ENCODE peak calls at places on chromosomes 7 and 10, in eight cellular contexts. N is body of pancreas; G is GM19239; J is activated CD4-positive, alpha-beta T cell treated with anti-CD3 and anti-CD28 coated beads, Interleukin-2, amount 50 U/mL, for 48 hours; D is EL; F is SK-N-MC; Z is H4; K is nucleus accumbens. P is an unnamed sample.
A peak's percentile ranks its signal among the peaks of the same experiment; 100 is the strongest.

GRCh38 chr7:151866028-151866427 is 10.9 kb downstream of the PRKAG2 start:
- DNase-seq in N (no peak), G (no peak), J (no peak), D (no peak), F (no peak), Z (no peak), K (no peak), P (no peak)

GRCh38 chr7:14303536-14303935 is 314.1 kb upstream of the ETV1 start:
- DNase-seq in N (no peak), G (no peak), J (no peak), D (no peak), F (no peak), Z (no peak), K (no peak), P (no peak)

GRCh38 chr7:30726296-30727006 is 25.5 kb upstream of the INMT start:
- DNase-seq in N (no peak), G (no peak), J (peak; percentile 23), D (no peak), F (no peak), Z (no peak), K (no peak), P (no peak)

GRCh38 chr10:131570716-131571307 is 259.3 kb upstream of the TCERG1L start:
- DNase-seq in N (no peak), G (no peak), J (no peak), D (no peak), F (no peak), Z (no peak), K (no peak), P (no peak)

GRCh38 chr7:158244873-158245723 is 342.5 kb downstream of the PTPRN2 start:
- DNase-seq in N (no peak), G (no peak), J (no peak), D (no peak), F (no peak), Z (no peak), K (no peak), P (no peak)

GRCh38 chr7:22561356-22561755 is 61.4 kb upstream of the STEAP1B start:
- DNase-seq in N (peak; percentile 81), G (no peak), J (no peak), D (peak; percentile 99), F (no peak), Z (peak; percentile 100), K (no peak), P (peak; percentile 98)

GRCh38 chr7:21345361-21345760 is 82.5 kb upstream of the SP4 start:
- DNase-seq in N (no peak), G (no peak), J (no peak), D (no peak), F (no peak), Z (no peak), K (no peak), P (no peak)

GRCh38 chr7:45570797-45571196 is 3.4 kb upstream of the ADCY1 start:
- DNase-seq in N (no peak), G (no peak), J (no peak), D (no peak), F (no peak), Z (no peak), K (no peak), P (no peak)

GRCh38 chr7:47901542-47901941 is 46.7 kb downstream of the PKD1L1 start:
- DNase-seq in N (no peak), G (no peak), J (no peak), D (peak; percentile 71), F (no peak), Z (peak; percentile 69), K (no peak), P (no peak)

GRCh38 chr10:67464278-67464677 is 231.7 kb downstream of the CTNNA3 start:
- DNase-seq in N (no peak), G (no peak), J (no peak), D (no peak), F (no peak), Z (no peak), K (no peak), P (no peak)

GRCh38 chr7:47600199-47601118 is 18.5 kb upstream of the TNS3 start:
- DNase-seq in N (peak; percentile 53), G (no peak), J (no peak), D (peak; percentile 87), F (no peak), Z (peak; percentile 88), K (no peak), P (peak; percentile 92)

P was measured in A172.